ENCODE peak calls at places on chromosomes 4 and X, in six cellular contexts. N is GM12892; Q is fibroblast of pulmonary artery; F is central memory CD4-positive, alpha-beta T cell; A is effector CD4-positive, alpha-beta T cell; U is anterior cingulate cortex. K is an unnamed sample.

GRCh38 chr4:108483077-108483476 is 137.3 kb upstream of the RPL34 start:
- DNase-seq in N (no peak), F (peak), Q (no peak), A (no peak), U (no peak), K (no peak)

GRCh38 chr4:84235131-84235530 is 264.0 kb downstream of the NKX6-1 start:
- DNase-seq in F (no peak), N (no peak), U (no peak), A (no peak), Q (no peak), K (no peak)

GRCh38 chrX:103919336-103919682 is 43.1 kb upstream of the TMSB15B start:
- DNase-seq in U (no peak), Q (peak), F (no peak), N (no peak), A (no peak), K (peak)

GRCh38 chr4:95536650-95537049 is 12.1 kb downstream of the UNC5C start:
- DNase-seq in N (no peak), F (no peak), U (no peak), A (no peak), Q (no peak), K (no peak)

GRCh38 chrX:47573334-47574095 is 8.7 kb upstream of the TIMP1 start:
- DNase-seq in N (no peak), U (no peak), A (no peak), F (no peak), Q (peak), K (no peak)

GRCh38 chr4:16583764-16584163 is 314.7 kb downstream of the LDB2 start:
- DNase-seq in U (no peak), Q (peak), N (no peak), F (no peak), A (no peak), K (no peak)

GRCh38 chr4:87196146-87196545 is 24.3 kb downstream of the KLHL8 start:
- DNase-seq in N (no peak), A (no peak), F (no peak), U (no peak), Q (no peak), K (no peak)

GRCh38 chr4:175614880-175615279 is 197.2 kb downstream of the GPM6A start:
- DNase-seq in F (no peak), A (no peak), N (no peak), Q (no peak), U (peak), K (no peak)

GRCh38 chrX:120366794-120367193 is 4.9 kb downstream of the ATP1B4 start:
- DNase-seq in U (no peak), Q (no peak), A (no peak), N (no peak), F (no peak), K (no peak)

GRCh38 chr4:175536852-175537453 is 275.1 kb downstream of the GPM6A start:
- DNase-seq in Q (peak), N (no peak), A (no peak), F (no peak), U (no peak), K (peak)